ENCODE peak calls at places on chromosomes 7 and 10, in five cellular contexts. V is tibial nerve; X is nucleus accumbens; E is stimulated activated naive CD8-positive, alpha-beta T cell treated with anti-CD3 and anti-CD28 coated beads, Interleukin-15, amount 100 ng/mL, for 72 hours; Y is AG04450. L is an unnamed sample.

GRCh38 chr7:25669300-25669781 is 441.1 kb upstream of the NPVF start:
- DNase-seq in E (no peak), X (no peak), Y (no peak), V (no peak), L (no peak)

GRCh38 chr7:6398943-6399342 is 48.8 kb downstream of the DAGLB start:
- DNase-seq in V (no peak), Y (no peak), E (no peak), X (peak), L (no peak)

GRCh38 chr7:18354686-18355085 is 140.9 kb upstream of the HDAC9 start:
- DNase-seq in V (no peak), Y (no peak), E (no peak), X (no peak), L (no peak)

GRCh38 chr7:23474098-23474828 is 4.0 kb upstream of the IGF2BP3 start:
- DNase-seq in X (no peak), Y (peak), E (peak), V (peak), L (no peak)

GRCh38 chr7:117032810-117033209 is 79.5 kb downstream of the ST7 start:
- DNase-seq in X (no peak), V (no peak), E (no peak), Y (no peak), L (no peak)

GRCh38 chr10:94131885-94132284 is 138.2 kb downstream of the PLCE1 start:
- DNase-seq in V (no peak), X (no peak), Y (no peak), E (no peak), L (no peak)

GRCh38 chr7:41272664-41273063 is 430.2 kb downstream of the INHBA start:
- DNase-seq in Y (no peak), E (no peak), V (no peak), X (no peak), L (no peak)

GRCh38 chr7:138304071-138304320 is 156.1 kb upstream of the TRIM24 start:
- DNase-seq in E (no peak), V (no peak), Y (no peak), X (no peak), L (no peak)

GRCh38 chr10:132588301-132589013 is 50.9 kb downstream of the INPP5A start:
- DNase-seq in V (no peak), X (no peak), Y (no peak), E (peak), L (no peak)

GRCh38 chr7:99379043-99379577 is 4.6 kb downstream of the ARPC1B start:
- DNase-seq in Y (peak), E (peak), X (peak), V (peak), L (peak)

GRCh38 chr7:1368150-1368681 is 91.1 kb downstream of the MICALL2 start:
- DNase-seq in V (no peak), X (no peak), E (no peak), Y (no peak), L (no peak)